ENCODE peak calls at places on chromosomes 2 and 18, in six cellular contexts. One of them, this sample, is unnamed.

GRCh38 chr2:122034797-122035196 is 279.3 kb downstream of the TSN start:
- DNase-seq in activated CD4-positive, CD25-positive, alpha-beta regulatory T cell treated with anti-CD3 and anti-CD28 coated beads, Interleukin-2, amount 50 U/mL, for 16 hours: no peak
- DNase-seq in activated effector memory CD4-positive, alpha-beta T cell treated with anti-CD3 and anti-CD28 coated beads, Interleukin-2, amount 50 U/mL, for 16 hours: no peak
- DNase-seq in NCI-H1417: no peak
- DNase-seq in suprapubic skin: no peak
- DNase-seq in activated CD4-positive, alpha-beta T cell treated with anti-CD3 and anti-CD28 coated beads, Interleukin-2, amount 50 U/mL, for 48 hours: no peak
- DNase-seq in this sample: no peak

GRCh38 chr18:2207294-2207693 is 364.0 kb downstream of the METTL4 start:
- DNase-seq in activated CD4-positive, alpha-beta T cell treated with anti-CD3 and anti-CD28 coated beads, Interleukin-2, amount 50 U/mL, for 48 hours: no peak
- DNase-seq in activated effector memory CD4-positive, alpha-beta T cell treated with anti-CD3 and anti-CD28 coated beads, Interleukin-2, amount 50 U/mL, for 16 hours: no peak
- DNase-seq in NCI-H1417: no peak
- DNase-seq in suprapubic skin: no peak
- DNase-seq in activated CD4-positive, CD25-positive, alpha-beta regulatory T cell treated with anti-CD3 and anti-CD28 coated beads, Interleukin-2, amount 50 U/mL, for 16 hours: no peak
- DNase-seq in this sample: no peak

GRCh38 chr2:2026851-2027250 is 282.5 kb upstream of the PXDN start:
- DNase-seq in suprapubic skin: no peak
- DNase-seq in NCI-H1417: no peak
- DNase-seq in activated effector memory CD4-positive, alpha-beta T cell treated with anti-CD3 and anti-CD28 coated beads, Interleukin-2, amount 50 U/mL, for 16 hours: no peak
- DNase-seq in activated CD4-positive, CD25-positive, alpha-beta regulatory T cell treated with anti-CD3 and anti-CD28 coated beads, Interleukin-2, amount 50 U/mL, for 16 hours: no peak
- DNase-seq in activated CD4-positive, alpha-beta T cell treated with anti-CD3 and anti-CD28 coated beads, Interleukin-2, amount 50 U/mL, for 48 hours: no peak
- DNase-seq in this sample: no peak

GRCh38 chr2:102442967-102443828 is 20.2 kb downstream of the IL18RAP start:
- DNase-seq in activated CD4-positive, CD25-positive, alpha-beta regulatory T cell treated with anti-CD3 and anti-CD28 coated beads, Interleukin-2, amount 50 U/mL, for 16 hours: peak; percentile 15
- DNase-seq in activated CD4-positive, alpha-beta T cell treated with anti-CD3 and anti-CD28 coated beads, Interleukin-2, amount 50 U/mL, for 48 hours: peak; percentile 57
- DNase-seq in activated effector memory CD4-positive, alpha-beta T cell treated with anti-CD3 and anti-CD28 coated beads, Interleukin-2, amount 50 U/mL, for 16 hours: peak; percentile 71
- DNase-seq in NCI-H1417: no peak
- DNase-seq in suprapubic skin: no peak
- DNase-seq in this sample: no peak

GRCh38 chr2:75998451-75998850 is 287.7 kb upstream of the GCFC2 start:
- DNase-seq in activated effector memory CD4-positive, alpha-beta T cell treated with anti-CD3 and anti-CD28 coated beads, Interleukin-2, amount 50 U/mL, for 16 hours: no peak
- DNase-seq in activated CD4-positive, CD25-positive, alpha-beta regulatory T cell treated with anti-CD3 and anti-CD28 coated beads, Interleukin-2, amount 50 U/mL, for 16 hours: no peak
- DNase-seq in NCI-H1417: no peak
- DNase-seq in activated CD4-positive, alpha-beta T cell treated with anti-CD3 and anti-CD28 coated beads, Interleukin-2, amount 50 U/mL, for 48 hours: no peak
- DNase-seq in suprapubic skin: no peak
- DNase-seq in this sample: no peak

GRCh38 chr18:70425236-70425635 is 136.4 kb downstream of the SOCS6 start:
- DNase-seq in activated CD4-positive, CD25-positive, alpha-beta regulatory T cell treated with anti-CD3 and anti-CD28 coated beads, Interleukin-2, amount 50 U/mL, for 16 hours: no peak
- DNase-seq in activated effector memory CD4-positive, alpha-beta T cell treated with anti-CD3 and anti-CD28 coated beads, Interleukin-2, amount 50 U/mL, for 16 hours: no peak
- DNase-seq in suprapubic skin: no peak
- DNase-seq in NCI-H1417: no peak
- DNase-seq in activated CD4-positive, alpha-beta T cell treated with anti-CD3 and anti-CD28 coated beads, Interleukin-2, amount 50 U/mL, for 48 hours: no peak
- DNase-seq in this sample: no peak

GRCh38 chr2:97719362-97720155 is 6.2 kb downstream of the ZAP70 start:
- DNase-seq in activated CD4-positive, alpha-beta T cell treated with anti-CD3 and anti-CD28 coated beads, Interleukin-2, amount 50 U/mL, for 48 hours: no peak
- DNase-seq in activated effector memory CD4-positive, alpha-beta T cell treated with anti-CD3 and anti-CD28 coated beads, Interleukin-2, amount 50 U/mL, for 16 hours: peak; percentile 53
- DNase-seq in suprapubic skin: no peak
- DNase-seq in activated CD4-positive, CD25-positive, alpha-beta regulatory T cell treated with anti-CD3 and anti-CD28 coated beads, Interleukin-2, amount 50 U/mL, for 16 hours: no peak
- DNase-seq in NCI-H1417: no peak
- DNase-seq in this sample: no peak

GRCh38 chr18:12828116-12829051 is 55.7 kb downstream of the PTPN2 start:
- DNase-seq in activated effector memory CD4-positive, alpha-beta T cell treated with anti-CD3 and anti-CD28 coated beads, Interleukin-2, amount 50 U/mL, for 16 hours: no peak
- DNase-seq in activated CD4-positive, alpha-beta T cell treated with anti-CD3 and anti-CD28 coated beads, Interleukin-2, amount 50 U/mL, for 48 hours: no peak
- DNase-seq in NCI-H1417: no peak
- DNase-seq in suprapubic skin: no peak
- DNase-seq in activated CD4-positive, CD25-positive, alpha-beta regulatory T cell treated with anti-CD3 and anti-CD28 coated beads, Interleukin-2, amount 50 U/mL, for 16 hours: no peak
- DNase-seq in this sample: no peak

GRCh38 chr2:220318037-220318436 is 690.6 kb downstream of the SLC4A3 start:
- DNase-seq in activated effector memory CD4-positive, alpha-beta T cell treated with anti-CD3 and anti-CD28 coated beads, Interleukin-2, amount 50 U/mL, for 16 hours: no peak
- DNase-seq in suprapubic skin: no peak
- DNase-seq in activated CD4-positive, alpha-beta T cell treated with anti-CD3 and anti-CD28 coated beads, Interleukin-2, amount 50 U/mL, for 48 hours: no peak
- DNase-seq in NCI-H1417: no peak
- DNase-seq in activated CD4-positive, CD25-positive, alpha-beta regulatory T cell treated with anti-CD3 and anti-CD28 coated beads, Interleukin-2, amount 50 U/mL, for 16 hours: no peak
- DNase-seq in this sample: no peak

GRCh38 chr2:72993147-72993546 is 75.8 kb downstream of the EMX1 start:
- DNase-seq in activated CD4-positive, CD25-positive, alpha-beta regulatory T cell treated with anti-CD3 and anti-CD28 coated beads, Interleukin-2, amount 50 U/mL, for 16 hours: no peak
- DNase-seq in activated CD4-positive, alpha-beta T cell treated with anti-CD3 and anti-CD28 coated beads, Interleukin-2, amount 50 U/mL, for 48 hours: peak; percentile 34
- DNase-seq in NCI-H1417: peak; percentile 55
- DNase-seq in suprapubic skin: peak; percentile 45
- DNase-seq in activated effector memory CD4-positive, alpha-beta T cell treated with anti-CD3 and anti-CD28 coated beads, Interleukin-2, amount 50 U/mL, for 16 hours: peak; percentile 70
- DNase-seq in this sample: peak; percentile 67

GRCh38 chr2:169038338-169038757 is 7.2 kb upstream of the ABCB11 start:
- DNase-seq in suprapubic skin: no peak
- DNase-seq in NCI-H1417: no peak
- DNase-seq in activated CD4-positive, CD25-positive, alpha-beta regulatory T cell treated with anti-CD3 and anti-CD28 coated beads, Interleukin-2, amount 50 U/mL, for 16 hours: no peak
- DNase-seq in activated CD4-positive, alpha-beta T cell treated with anti-CD3 and anti-CD28 coated beads, Interleukin-2, amount 50 U/mL, for 48 hours: no peak
- DNase-seq in activated effector memory CD4-positive, alpha-beta T cell treated with anti-CD3 and anti-CD28 coated beads, Interleukin-2, amount 50 U/mL, for 16 hours: no peak
- DNase-seq in this sample: no peak

GRCh38 chr18:80009661-80010550 is 21.5 kb upstream of the TXNL4A start:
- DNase-seq in activated CD4-positive, alpha-beta T cell treated with anti-CD3 and anti-CD28 coated beads, Interleukin-2, amount 50 U/mL, for 48 hours: no peak
- DNase-seq in NCI-H1417: no peak
- DNase-seq in suprapubic skin: no peak
- DNase-seq in activated effector memory CD4-positive, alpha-beta T cell treated with anti-CD3 and anti-CD28 coated beads, Interleukin-2, amount 50 U/mL, for 16 hours: no peak
- DNase-seq in activated CD4-positive, CD25-positive, alpha-beta regulatory T cell treated with anti-CD3 and anti-CD28 coated beads, Interleukin-2, amount 50 U/mL, for 16 hours: no peak
- DNase-seq in this sample: no peak

GRCh38 chr2:239309398-239310245 is 91.2 kb downstream of the HDAC4 start:
- DNase-seq in activated CD4-positive, alpha-beta T cell treated with anti-CD3 and anti-CD28 coated beads, Interleukin-2, amount 50 U/mL, for 48 hours: no peak
- DNase-seq in activated effector memory CD4-positive, alpha-beta T cell treated with anti-CD3 and anti-CD28 coated beads, Interleukin-2, amount 50 U/mL, for 16 hours: peak; percentile 55
- DNase-seq in NCI-H1417: no peak
- DNase-seq in suprapubic skin: peak; percentile 71
- DNase-seq in activated CD4-positive, CD25-positive, alpha-beta regulatory T cell treated with anti-CD3 and anti-CD28 coated beads, Interleukin-2, amount 50 U/mL, for 16 hours: no peak
- DNase-seq in this sample: peak; percentile 65

GRCh38 chr2:10554961-10555809 is 107.1 kb upstream of the ODC1 start:
- DNase-seq in activated CD4-positive, CD25-positive, alpha-beta regulatory T cell treated with anti-CD3 and anti-CD28 coated beads, Interleukin-2, amount 50 U/mL, for 16 hours: no peak
- DNase-seq in activated effector memory CD4-positive, alpha-beta T cell treated with anti-CD3 and anti-CD28 coated beads, Interleukin-2, amount 50 U/mL, for 16 hours: peak; percentile 45
- DNase-seq in activated CD4-positive, alpha-beta T cell treated with anti-CD3 and anti-CD28 coated beads, Interleukin-2, amount 50 U/mL, for 48 hours: no peak
- DNase-seq in suprapubic skin: peak; percentile 43
- DNase-seq in NCI-H1417: no peak
- DNase-seq in this sample: no peak

GRCh38 chr2:74001121-74001520 is 16.4 kb downstream of the TET3 start:
- DNase-seq in NCI-H1417: no peak
- DNase-seq in activated CD4-positive, alpha-beta T cell treated with anti-CD3 and anti-CD28 coated beads, Interleukin-2, amount 50 U/mL, for 48 hours: peak; percentile 44
- DNase-seq in activated CD4-positive, CD25-positive, alpha-beta regulatory T cell treated with anti-CD3 and anti-CD28 coated beads, Interleukin-2, amount 50 U/mL, for 16 hours: no peak
- DNase-seq in activated effector memory CD4-positive, alpha-beta T cell treated with anti-CD3 and anti-CD28 coated beads, Interleukin-2, amount 50 U/mL, for 16 hours: peak; percentile 67
- DNase-seq in suprapubic skin: no peak
- DNase-seq in this sample: no peak

GRCh38 chr2:165863816-165864221 is 69.8 kb upstream of the GALNT3 start:
- DNase-seq in suprapubic skin: no peak
- DNase-seq in activated effector memory CD4-positive, alpha-beta T cell treated with anti-CD3 and anti-CD28 coated beads, Interleukin-2, amount 50 U/mL, for 16 hours: no peak
- DNase-seq in activated CD4-positive, alpha-beta T cell treated with anti-CD3 and anti-CD28 coated beads, Interleukin-2, amount 50 U/mL, for 48 hours: no peak
- DNase-seq in NCI-H1417: peak; percentile 40
- DNase-seq in activated CD4-positive, CD25-positive, alpha-beta regulatory T cell treated with anti-CD3 and anti-CD28 coated beads, Interleukin-2, amount 50 U/mL, for 16 hours: no peak
- DNase-seq in this sample: no peak

GRCh38 chr2:38934742-38935141 is 45.1 kb downstream of the ARHGEF33 start:
- DNase-seq in activated CD4-positive, CD25-positive, alpha-beta regulatory T cell treated with anti-CD3 and anti-CD28 coated beads, Interleukin-2, amount 50 U/mL, for 16 hours: no peak
- DNase-seq in suprapubic skin: no peak
- DNase-seq in activated CD4-positive, alpha-beta T cell treated with anti-CD3 and anti-CD28 coated beads, Interleukin-2, amount 50 U/mL, for 48 hours: no peak
- DNase-seq in NCI-H1417: no peak
- DNase-seq in activated effector memory CD4-positive, alpha-beta T cell treated with anti-CD3 and anti-CD28 coated beads, Interleukin-2, amount 50 U/mL, for 16 hours: no peak
- DNase-seq in this sample: no peak

GRCh38 chr18:63831080-63831788 is 56.0 kb downstream of the SERPINB7 start:
- DNase-seq in activated CD4-positive, CD25-positive, alpha-beta regulatory T cell treated with anti-CD3 and anti-CD28 coated beads, Interleukin-2, amount 50 U/mL, for 16 hours: no peak
- DNase-seq in suprapubic skin: no peak
- DNase-seq in activated effector memory CD4-positive, alpha-beta T cell treated with anti-CD3 and anti-CD28 coated beads, Interleukin-2, amount 50 U/mL, for 16 hours: no peak
- DNase-seq in NCI-H1417: no peak
- DNase-seq in activated CD4-positive, alpha-beta T cell treated with anti-CD3 and anti-CD28 coated beads, Interleukin-2, amount 50 U/mL, for 48 hours: no peak
- DNase-seq in this sample: no peak

GRCh38 chr2:54206596-54206995 is 49.4 kb downstream of the TSPYL6 start:
- DNase-seq in activated CD4-positive, alpha-beta T cell treated with anti-CD3 and anti-CD28 coated beads, Interleukin-2, amount 50 U/mL, for 48 hours: no peak
- DNase-seq in activated effector memory CD4-positive, alpha-beta T cell treated with anti-CD3 and anti-CD28 coated beads, Interleukin-2, amount 50 U/mL, for 16 hours: no peak
- DNase-seq in suprapubic skin: no peak
- DNase-seq in NCI-H1417: peak; percentile 59
- DNase-seq in activated CD4-positive, CD25-positive, alpha-beta regulatory T cell treated with anti-CD3 and anti-CD28 coated beads, Interleukin-2, amount 50 U/mL, for 16 hours: no peak
- DNase-seq in this sample: no peak

GRCh38 chr2:65300772-65301711 is 73.4 kb downstream of the ACTR2 start:
- DNase-seq in NCI-H1417: peak; percentile 30
- DNase-seq in activated CD4-positive, CD25-positive, alpha-beta regulatory T cell treated with anti-CD3 and anti-CD28 coated beads, Interleukin-2, amount 50 U/mL, for 16 hours: peak; percentile 43
- DNase-seq in suprapubic skin: no peak
- DNase-seq in activated effector memory CD4-positive, alpha-beta T cell treated with anti-CD3 and anti-CD28 coated beads, Interleukin-2, amount 50 U/mL, for 16 hours: peak; percentile 90
- DNase-seq in activated CD4-positive, alpha-beta T cell treated with anti-CD3 and anti-CD28 coated beads, Interleukin-2, amount 50 U/mL, for 48 hours: peak; percentile 80
- DNase-seq in this sample: no peak

GRCh38 chr2:205474746-205475145 is 207.6 kb upstream of the NRP2 start:
- DNase-seq in activated CD4-positive, alpha-beta T cell treated with anti-CD3 and anti-CD28 coated beads, Interleukin-2, amount 50 U/mL, for 48 hours: peak; percentile 9
- DNase-seq in suprapubic skin: no peak
- DNase-seq in activated CD4-positive, CD25-positive, alpha-beta regulatory T cell treated with anti-CD3 and anti-CD28 coated beads, Interleukin-2, amount 50 U/mL, for 16 hours: no peak
- DNase-seq in activated effector memory CD4-positive, alpha-beta T cell treated with anti-CD3 and anti-CD28 coated beads, Interleukin-2, amount 50 U/mL, for 16 hours: no peak
- DNase-seq in NCI-H1417: no peak
- DNase-seq in this sample: no peak

GRCh38 chr2:84830095-84830494 is 50.8 kb downstream of the TRABD2A start:
- DNase-seq in NCI-H1417: no peak
- DNase-seq in suprapubic skin: no peak
- DNase-seq in activated effector memory CD4-positive, alpha-beta T cell treated with anti-CD3 and anti-CD28 coated beads, Interleukin-2, amount 50 U/mL, for 16 hours: no peak
- DNase-seq in activated CD4-positive, alpha-beta T cell treated with anti-CD3 and anti-CD28 coated beads, Interleukin-2, amount 50 U/mL, for 48 hours: no peak
- DNase-seq in activated CD4-positive, CD25-positive, alpha-beta regulatory T cell treated with anti-CD3 and anti-CD28 coated beads, Interleukin-2, amount 50 U/mL, for 16 hours: no peak
- DNase-seq in this sample: no peak

GRCh38 chr2:68744517-68744916 is 9.9 kb downstream of the ARHGAP25 start:
- DNase-seq in NCI-H1417: no peak
- DNase-seq in activated effector memory CD4-positive, alpha-beta T cell treated with anti-CD3 and anti-CD28 coated beads, Interleukin-2, amount 50 U/mL, for 16 hours: no peak
- DNase-seq in activated CD4-positive, CD25-positive, alpha-beta regulatory T cell treated with anti-CD3 and anti-CD28 coated beads, Interleukin-2, amount 50 U/mL, for 16 hours: no peak
- DNase-seq in suprapubic skin: no peak
- DNase-seq in activated CD4-positive, alpha-beta T cell treated with anti-CD3 and anti-CD28 coated beads, Interleukin-2, amount 50 U/mL, for 48 hours: no peak
- DNase-seq in this sample: no peak

GRCh38 chr2:179097131-179097530 is 47.2 kb upstream of the CCDC141 start:
- DNase-seq in suprapubic skin: no peak
- DNase-seq in activated CD4-positive, alpha-beta T cell treated with anti-CD3 and anti-CD28 coated beads, Interleukin-2, amount 50 U/mL, for 48 hours: no peak
- DNase-seq in activated effector memory CD4-positive, alpha-beta T cell treated with anti-CD3 and anti-CD28 coated beads, Interleukin-2, amount 50 U/mL, for 16 hours: no peak
- DNase-seq in NCI-H1417: no peak
- DNase-seq in activated CD4-positive, CD25-positive, alpha-beta regulatory T cell treated with anti-CD3 and anti-CD28 coated beads, Interleukin-2, amount 50 U/mL, for 16 hours: no peak
- DNase-seq in this sample: no peak

GRCh38 chr2:233468047-233468745 is 98.4 kb downstream of the USP40 start:
- DNase-seq in activated effector memory CD4-positive, alpha-beta T cell treated with anti-CD3 and anti-CD28 coated beads, Interleukin-2, amount 50 U/mL, for 16 hours: peak; percentile 49
- DNase-seq in NCI-H1417: no peak
- DNase-seq in suprapubic skin: peak; percentile 65
- DNase-seq in activated CD4-positive, CD25-positive, alpha-beta regulatory T cell treated with anti-CD3 and anti-CD28 coated beads, Interleukin-2, amount 50 U/mL, for 16 hours: no peak
- DNase-seq in activated CD4-positive, alpha-beta T cell treated with anti-CD3 and anti-CD28 coated beads, Interleukin-2, amount 50 U/mL, for 48 hours: no peak
- DNase-seq in this sample: no peak

GRCh38 chr18:35604369-35604768 is 22.8 kb downstream of the GALNT1 start:
- DNase-seq in activated effector memory CD4-positive, alpha-beta T cell treated with anti-CD3 and anti-CD28 coated beads, Interleukin-2, amount 50 U/mL, for 16 hours: no peak
- DNase-seq in NCI-H1417: no peak
- DNase-seq in suprapubic skin: no peak
- DNase-seq in activated CD4-positive, CD25-positive, alpha-beta regulatory T cell treated with anti-CD3 and anti-CD28 coated beads, Interleukin-2, amount 50 U/mL, for 16 hours: no peak
- DNase-seq in activated CD4-positive, alpha-beta T cell treated with anti-CD3 and anti-CD28 coated beads, Interleukin-2, amount 50 U/mL, for 48 hours: no peak
- DNase-seq in this sample: no peak

GRCh38 chr18:26386002-26386401 is 159.8 kb downstream of the TAF4B start:
- DNase-seq in suprapubic skin: no peak
- DNase-seq in NCI-H1417: no peak
- DNase-seq in activated effector memory CD4-positive, alpha-beta T cell treated with anti-CD3 and anti-CD28 coated beads, Interleukin-2, amount 50 U/mL, for 16 hours: no peak
- DNase-seq in activated CD4-positive, alpha-beta T cell treated with anti-CD3 and anti-CD28 coated beads, Interleukin-2, amount 50 U/mL, for 48 hours: no peak
- DNase-seq in activated CD4-positive, CD25-positive, alpha-beta regulatory T cell treated with anti-CD3 and anti-CD28 coated beads, Interleukin-2, amount 50 U/mL, for 16 hours: no peak
- DNase-seq in this sample: no peak

GRCh38 chr2:60303685-60304084 is 249.8 kb downstream of the BCL11A start:
- DNase-seq in activated effector memory CD4-positive, alpha-beta T cell treated with anti-CD3 and anti-CD28 coated beads, Interleukin-2, amount 50 U/mL, for 16 hours: no peak
- DNase-seq in activated CD4-positive, alpha-beta T cell treated with anti-CD3 and anti-CD28 coated beads, Interleukin-2, amount 50 U/mL, for 48 hours: no peak
- DNase-seq in suprapubic skin: no peak
- DNase-seq in activated CD4-positive, CD25-positive, alpha-beta regulatory T cell treated with anti-CD3 and anti-CD28 coated beads, Interleukin-2, amount 50 U/mL, for 16 hours: no peak
- DNase-seq in NCI-H1417: no peak
- DNase-seq in this sample: no peak

GRCh38 chr2:88545118-88545517 is 82.1 kb downstream of the EIF2AK3 start:
- DNase-seq in NCI-H1417: no peak
- DNase-seq in suprapubic skin: no peak
- DNase-seq in activated CD4-positive, CD25-positive, alpha-beta regulatory T cell treated with anti-CD3 and anti-CD28 coated beads, Interleukin-2, amount 50 U/mL, for 16 hours: no peak
- DNase-seq in activated effector memory CD4-positive, alpha-beta T cell treated with anti-CD3 and anti-CD28 coated beads, Interleukin-2, amount 50 U/mL, for 16 hours: no peak
- DNase-seq in activated CD4-positive, alpha-beta T cell treated with anti-CD3 and anti-CD28 coated beads, Interleukin-2, amount 50 U/mL, for 48 hours: no peak
- DNase-seq in this sample: no peak

GRCh38 chr2:235064980-235065379 is 113.2 kb downstream of the SH3BP4 start:
- DNase-seq in suprapubic skin: no peak
- DNase-seq in activated CD4-positive, alpha-beta T cell treated with anti-CD3 and anti-CD28 coated beads, Interleukin-2, amount 50 U/mL, for 48 hours: no peak
- DNase-seq in activated effector memory CD4-positive, alpha-beta T cell treated with anti-CD3 and anti-CD28 coated beads, Interleukin-2, amount 50 U/mL, for 16 hours: no peak
- DNase-seq in NCI-H1417: no peak
- DNase-seq in activated CD4-positive, CD25-positive, alpha-beta regulatory T cell treated with anti-CD3 and anti-CD28 coated beads, Interleukin-2, amount 50 U/mL, for 16 hours: no peak
- DNase-seq in this sample: no peak

GRCh38 chr18:57660961-57661360 is 39.3 kb upstream of the NARS1 start:
- DNase-seq in activated effector memory CD4-positive, alpha-beta T cell treated with anti-CD3 and anti-CD28 coated beads, Interleukin-2, amount 50 U/mL, for 16 hours: no peak
- DNase-seq in activated CD4-positive, CD25-positive, alpha-beta regulatory T cell treated with anti-CD3 and anti-CD28 coated beads, Interleukin-2, amount 50 U/mL, for 16 hours: no peak
- DNase-seq in NCI-H1417: no peak
- DNase-seq in suprapubic skin: no peak
- DNase-seq in activated CD4-positive, alpha-beta T cell treated with anti-CD3 and anti-CD28 coated beads, Interleukin-2, amount 50 U/mL, for 48 hours: no peak
- DNase-seq in this sample: no peak

GRCh38 chr2:179422037-179422643 is 157.5 kb upstream of the SESTD1 start:
- DNase-seq in activated CD4-positive, alpha-beta T cell treated with anti-CD3 and anti-CD28 coated beads, Interleukin-2, amount 50 U/mL, for 48 hours: peak; percentile 70
- DNase-seq in suprapubic skin: peak; percentile 82
- DNase-seq in activated CD4-positive, CD25-positive, alpha-beta regulatory T cell treated with anti-CD3 and anti-CD28 coated beads, Interleukin-2, amount 50 U/mL, for 16 hours: no peak
- DNase-seq in activated effector memory CD4-positive, alpha-beta T cell treated with anti-CD3 and anti-CD28 coated beads, Interleukin-2, amount 50 U/mL, for 16 hours: peak; percentile 70
- DNase-seq in NCI-H1417: peak; percentile 54
- DNase-seq in this sample: no peak

GRCh38 chr2:8408560-8409460 is 273.0 kb upstream of the ID2 start:
- DNase-seq in NCI-H1417: no peak
- DNase-seq in activated effector memory CD4-positive, alpha-beta T cell treated with anti-CD3 and anti-CD28 coated beads, Interleukin-2, amount 50 U/mL, for 16 hours: peak; percentile 89
- DNase-seq in suprapubic skin: no peak
- DNase-seq in activated CD4-positive, CD25-positive, alpha-beta regulatory T cell treated with anti-CD3 and anti-CD28 coated beads, Interleukin-2, amount 50 U/mL, for 16 hours: peak; percentile 13
- DNase-seq in activated CD4-positive, alpha-beta T cell treated with anti-CD3 and anti-CD28 coated beads, Interleukin-2, amount 50 U/mL, for 48 hours: peak; percentile 83
- DNase-seq in this sample: no peak

GRCh38 chr2:43223412-43224040 is 2.9 kb downstream of the ZFP36L2 start:
- DNase-seq in activated CD4-positive, alpha-beta T cell treated with anti-CD3 and anti-CD28 coated beads, Interleukin-2, amount 50 U/mL, for 48 hours: no peak
- DNase-seq in activated effector memory CD4-positive, alpha-beta T cell treated with anti-CD3 and anti-CD28 coated beads, Interleukin-2, amount 50 U/mL, for 16 hours: no peak
- DNase-seq in NCI-H1417: no peak
- DNase-seq in suprapubic skin: no peak
- DNase-seq in activated CD4-positive, CD25-positive, alpha-beta regulatory T cell treated with anti-CD3 and anti-CD28 coated beads, Interleukin-2, amount 50 U/mL, for 16 hours: no peak
- DNase-seq in this sample: no peak

GRCh38 chr2:69741281-69742169 is at the start of gene ANXA4:
- DNase-seq in NCI-H1417: peak; percentile 77
- DNase-seq in suprapubic skin: peak; percentile 93
- DNase-seq in activated CD4-positive, alpha-beta T cell treated with anti-CD3 and anti-CD28 coated beads, Interleukin-2, amount 50 U/mL, for 48 hours: peak; percentile 82
- DNase-seq in activated CD4-positive, CD25-positive, alpha-beta regulatory T cell treated with anti-CD3 and anti-CD28 coated beads, Interleukin-2, amount 50 U/mL, for 16 hours: peak; percentile 23
- DNase-seq in activated effector memory CD4-positive, alpha-beta T cell treated with anti-CD3 and anti-CD28 coated beads, Interleukin-2, amount 50 U/mL, for 16 hours: peak; percentile 87
- DNase-seq in this sample: peak; percentile 80

This sample was measured in type B pancreatic cell.